ENCODE peak calls at places on chromosomes 12 and 14, in six cellular contexts. W is K562, T is IMR-90, V is A549, Z is gastrocnemius medialis, J is right lobe of liver. X is an unnamed sample. For H3K4me1, the result is how much of the 10 kb centered on the place peaks cover.

GRCh38 chr14:97185186-97185585 is 388.0 kb downstream of the VRK1 start:
- DNase-seq in W (no peak), T (no peak), V (peak), Z (no peak), J (no peak), X (no peak)

GRCh38 chr14:99564256-99564902 is 39.6 kb downstream of the CCDC85C start:
- DNase-seq in W (no peak), T (peak), V (peak), Z (no peak), J (peak), X (no peak)

GRCh38 chr12:39272934-39273770 is 169.8 kb downstream of the KIF21A start:
- DNase-seq in W (peak), T (peak), V (peak), Z (no peak), J (no peak), X (no peak)

GRCh38 chr14:22379727-22380126 is 209.3 kb downstream of the DAD1 start:
- DNase-seq in W (no peak), T (peak), V (no peak), Z (no peak), J (no peak), X (no peak)

GRCh38 chr12:23525450-23526072 is 423.9 kb downstream of the SOX5 start:
- DNase-seq in W (no peak), T (no peak), V (no peak), Z (no peak), J (no peak), X (no peak)

GRCh38 chr14:81710232-81710845 is 176.7 kb upstream of the SEL1L start:
- DNase-seq in W (no peak), T (peak), V (peak), Z (no peak), J (no peak), X (no peak)

GRCh38 chr14:76376001-76376404 is at the start of gene ESRRB:
- DNase-seq in W (no peak), T (peak), V (peak), Z (no peak), J (no peak), X (no peak)

GRCh38 chr12:100359822-100360221 is 2.9 kb downstream of the SLC17A8 start:
- DNase-seq in W (no peak), T (peak), V (peak), Z (no peak), J (no peak), X (no peak)

GRCh38 chr12:89098390-89099102 is 253.8 kb downstream of the DUSP6 start:
- DNase-seq in W (no peak), T (peak), V (no peak), Z (no peak), J (no peak), X (no peak)

GRCh38 chr14:105602243-105602750 is 75.9 kb downstream of the TMEM121 start:
- DNase-seq in W (no peak), T (no peak), V (no peak), Z (no peak), J (no peak), X (no peak)

GRCh38 chr14:75283162-75283883 is 4.7 kb downstream of the FOS start:
- DNase-seq in W (peak), T (peak), V (peak), Z (no peak), J (no peak), X (no peak)

GRCh38 chr14:27672047-27672446 is 1074.2 kb upstream of the NOVA1 start:
- DNase-seq in W (no peak), T (no peak), V (no peak), Z (no peak), J (no peak), X (no peak)

GRCh38 chr14:30195946-30196345 is 268.3 kb upstream of the PRKD1 start:
- DNase-seq in W (no peak), T (peak), V (no peak), Z (no peak), J (no peak), X (no peak)

GRCh38 chr14:94412671-94413638 is 24.6 kb upstream of the SERPINA1 start:
- DNase-seq in W (no peak), T (no peak), V (peak), Z (no peak), J (no peak), X (no peak)
- TF ChIP-seq CTCF in W (peak), T (peak), V (peak), Z (no peak), J (peak), X (no peak)

GRCh38 chr14:20802341-20803084 is at the start of gene RNASE1:
- DNase-seq in W (peak), T (no peak), V (peak), Z (peak), J (no peak), X (no peak)
- TF ChIP-seq POLR2A in W (no peak), T (no peak), V (no peak), Z (peak), J (peak), X (peak)

GRCh38 chr12:56718167-56718566 is 6.9 kb downstream of the NACA start:
- DNase-seq in W (peak), T (no peak), V (no peak), Z (no peak), J (no peak), X (no peak)
- H3K4me1 ChIP-seq in W (under half), T (under half), V (half or more), Z (half or more), J (under half), X (under half)

DNA sequence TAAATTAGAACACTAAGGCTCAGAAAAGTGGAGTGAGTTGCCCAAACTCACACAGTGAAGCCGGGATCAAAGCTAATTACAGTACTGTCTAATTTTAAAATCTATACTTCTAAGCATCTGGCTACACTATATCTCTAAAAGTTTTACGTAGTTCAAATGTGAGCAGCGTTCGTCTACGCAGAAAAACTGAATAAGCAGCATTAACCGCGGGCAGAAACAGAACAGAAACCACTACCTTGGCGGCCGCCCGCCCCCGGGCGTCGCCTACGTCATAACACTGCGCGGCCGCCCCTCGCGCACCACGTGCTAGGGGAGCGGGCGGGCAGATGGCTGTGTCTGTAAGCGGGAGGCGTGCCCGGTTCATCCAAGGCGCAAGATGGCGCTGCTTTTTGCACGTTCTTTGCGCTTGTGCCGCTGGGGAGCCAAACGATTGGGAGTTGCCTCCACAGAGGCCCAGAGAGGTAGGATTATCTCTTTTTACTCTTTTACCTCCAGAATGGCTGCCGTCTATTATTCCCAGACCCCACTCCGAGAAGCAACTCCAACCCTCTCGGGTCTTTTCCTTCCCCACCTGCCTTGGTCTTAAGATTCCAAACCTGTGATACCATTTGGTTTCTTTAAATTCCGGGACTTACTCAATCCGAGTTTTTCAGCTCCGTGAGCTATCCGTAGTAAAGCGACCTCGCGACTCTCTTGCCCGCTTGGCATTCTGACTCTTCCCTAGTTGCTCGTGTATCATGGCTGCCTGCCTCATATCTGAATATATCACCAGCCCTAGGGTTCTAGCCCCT is at the start of gene SPRYD4:
- DNase-seq in W (peak), T (peak), V (peak), Z (peak), J (peak), X (peak)
- TF ChIP-seq CTCF in W (peak), T (peak), V (peak), Z (no peak), J (peak), X (peak)

X was measured in heart left ventricle.